ENCODE peak calls at places on chromosomes 11 and 22, in six cellular contexts. Y is DMS 273 treated with DMSO at 0.1 percent for 48 hours; T is stimulated activated naive B cell treated with anti-CD40 and anti-IgM and Interleukin-4, amounts not matched to agents 10 μg/mL and 1 μg/mL and 100 μg/mL, for 72 hours; B is NCI-H1092 treated with DMSO at 0.1 percent for 48 hours; J is stimulated activated CD4-positive, alpha-beta T cell treated with anti-CD3 and anti-CD28 coated beads, Interleukin-2, amount 100 ng/mL, for 48 hours; H is NCI-H2081. D is an unnamed sample.

GRCh38 chr22:24976442-24977218 is 24.1 kb downstream of the KIAA1671 start:
- DNase-seq in Y (no peak), T (no peak), B (no peak), J (no peak), H (no peak), D (no peak)

GRCh38 chr22:29912605-29913398 is 29.8 kb downstream of the MTMR3 start:
- DNase-seq in Y (no peak), T (no peak), B (no peak), J (no peak), H (no peak), D (no peak)

GRCh38 chr11:133991101-133991500 is 34.3 kb upstream of the IGSF9B start:
- DNase-seq in Y (no peak), T (no peak), B (no peak), J (no peak), H (no peak), D (no peak)

GRCh38 chr11:126311464-126312291 is 7.8 kb downstream of the DCPS start:
- DNase-seq in Y (no peak), T (no peak), B (no peak), J (no peak), H (no peak), D (no peak)

GRCh38 chr11:131495417-131495816 is 125.0 kb downstream of the NTM start:
- DNase-seq in Y (no peak), T (no peak), B (no peak), J (no peak), H (no peak), D (no peak)

GRCh38 chr22:44583076-44583760 is 85.2 kb upstream of the RTL6 start:
- DNase-seq in Y (no peak), T (no peak), B (no peak), J (no peak), H (no peak), D (peak)

GRCh38 chr11:83292709-83293435 is 6.7 kb upstream of the CCDC90B start:
- DNase-seq in Y (peak), T (peak), B (peak), J (peak), H (peak), D (peak)

GRCh38 chr22:49914256-49914655 is 4.0 kb downstream of the ALG12 start:
- DNase-seq in Y (no peak), T (no peak), B (no peak), J (no peak), H (no peak), D (no peak)

GRCh38 chr11:135074397-135074998 is 662.5 kb upstream of the B3GAT1 start:
- DNase-seq in Y (no peak), T (no peak), B (peak), J (no peak), H (peak), D (no peak)

GRCh38 chr22:38453065-38453672 is 1.8 kb downstream of the KCNJ4 start:
- DNase-seq in Y (no peak), T (no peak), B (no peak), J (no peak), H (no peak), D (no peak)

GRCh38 chr11:109309153-109309552 is 112.8 kb upstream of the C11orf87 start:
- DNase-seq in Y (no peak), T (no peak), B (peak), J (no peak), H (peak), D (no peak)

GRCh38 chr11:86174101-86175046 is 70.2 kb upstream of the EED start:
- DNase-seq in Y (no peak), T (no peak), B (no peak), J (no peak), H (no peak), D (peak)

GRCh38 chr11:32316846-32317525 is 118.4 kb downstream of the WT1 start:
- DNase-seq in Y (peak), T (no peak), B (no peak), J (no peak), H (no peak), D (no peak)

GRCh38 chr22:37100589-37101127 is 8.9 kb downstream of the TMPRSS6 start:
- DNase-seq in Y (no peak), T (no peak), B (no peak), J (no peak), H (no peak), D (no peak)

GRCh38 chr22:22408731-22409696 is 99.5 kb downstream of the ZNF280B start:
- DNase-seq in Y (no peak), T (peak), B (peak), J (no peak), H (peak), D (peak)

GRCh38 chr11:93685196-93685595 is 23.7 kb downstream of the CEP295 start:
- DNase-seq in Y (no peak), T (no peak), B (no peak), J (no peak), H (no peak), D (no peak)

GRCh38 chr11:63840356-63841060 is 1.6 kb downstream of the MARK2 start:
- DNase-seq in Y (no peak), T (no peak), B (no peak), J (no peak), H (no peak), D (no peak)

GRCh38 chr22:34105461-34106062 is 185.3 kb upstream of the LARGE1 start:
- DNase-seq in Y (no peak), T (no peak), B (peak), J (peak), H (no peak), D (peak)

GRCh38 chr11:77019976-77020591 is 14.1 kb upstream of the B3GNT6 start:
- DNase-seq in Y (no peak), T (no peak), B (no peak), J (no peak), H (no peak), D (peak)

GRCh38 chr11:74070713-74071506 is 62.0 kb upstream of the UCP3 start:
- DNase-seq in Y (no peak), T (no peak), B (peak), J (no peak), H (peak), D (peak)

GRCh38 chr11:74022541-74022940 is 13.7 kb upstream of the UCP3 start:
- DNase-seq in Y (no peak), T (no peak), B (no peak), J (no peak), H (no peak), D (no peak)

GRCh38 chr11:15943418-15944197 is 412.7 kb downstream of the SOX6 start:
- DNase-seq in Y (no peak), T (no peak), B (peak), J (no peak), H (no peak), D (no peak)

GRCh38 chr22:42316988-42317387 is 46.5 kb upstream of the TCF20 start:
- DNase-seq in Y (peak), T (no peak), B (no peak), J (peak), H (no peak), D (no peak)

D was measured in COLO829.